ENCODE peak calls at places on chromosomes 4 and X, in eight cellular contexts. One of them, this sample, is unnamed.

GRCh38 chr4:26826721-26827120 is 33.9 kb upstream of the STIM2 start:
- DNase-seq in neural crest cell: no peak
- DNase-seq in GM12865: peak; percentile 78
- DNase-seq in suprapubic skin: no peak
- DNase-seq in AG04450: no peak
- DNase-seq in astrocyte of the spinal cord: peak; percentile 59
- DNase-seq in CD4-positive, alpha-beta T cell: no peak
- DNase-seq in sigmoid colon: no peak
- DNase-seq in this sample: peak; percentile 58

GRCh38 chr4:25993564-25994185 is 79.7 kb downstream of the SMIM20 start:
- DNase-seq in CD4-positive, alpha-beta T cell: no peak
- DNase-seq in suprapubic skin: no peak
- DNase-seq in neural crest cell: peak; percentile 68
- DNase-seq in AG04450: no peak
- DNase-seq in GM12865: peak; percentile 64
- DNase-seq in astrocyte of the spinal cord: no peak
- DNase-seq in sigmoid colon: no peak
- DNase-seq in this sample: no peak

GRCh38 chr4:107893171-107894137 is 37.9 kb upstream of the CYP2U1 start:
- DNase-seq in neural crest cell: no peak
- DNase-seq in suprapubic skin: no peak
- DNase-seq in GM12865: no peak
- DNase-seq in sigmoid colon: no peak
- DNase-seq in astrocyte of the spinal cord: no peak
- DNase-seq in AG04450: no peak
- DNase-seq in CD4-positive, alpha-beta T cell: no peak
- DNase-seq in this sample: no peak

GRCh38 chr4:185839204-185839712 is 27.3 kb upstream of the SORBS2 start:
- DNase-seq in GM12865: peak; percentile 9
- DNase-seq in astrocyte of the spinal cord: peak; percentile 99
- DNase-seq in sigmoid colon: peak; percentile 81
- DNase-seq in CD4-positive, alpha-beta T cell: no peak
- DNase-seq in neural crest cell: peak; percentile 17
- DNase-seq in suprapubic skin: no peak
- DNase-seq in AG04450: peak; percentile 77
- DNase-seq in this sample: no peak

GRCh38 chrX:37905436-37906147 is 58.2 kb upstream of the DYNLT3 start:
- DNase-seq in CD4-positive, alpha-beta T cell: peak; percentile 5
- DNase-seq in GM12865: no peak
- DNase-seq in astrocyte of the spinal cord: peak; percentile 78
- DNase-seq in suprapubic skin: no peak
- DNase-seq in AG04450: no peak
- DNase-seq in sigmoid colon: no peak
- DNase-seq in neural crest cell: peak; percentile 4
- DNase-seq in this sample: no peak

GRCh38 chrX:34918856-34919255 is 23.7 kb upstream of the FAM47B start:
- DNase-seq in CD4-positive, alpha-beta T cell: no peak
- DNase-seq in neural crest cell: peak; percentile 2
- DNase-seq in suprapubic skin: no peak
- DNase-seq in astrocyte of the spinal cord: peak; percentile 67
- DNase-seq in sigmoid colon: no peak
- DNase-seq in GM12865: no peak
- DNase-seq in AG04450: peak; percentile 30
- DNase-seq in this sample: no peak

GRCh38 chrX:13013353-13014110 is 30.9 kb downstream of the FAM9C start:
- DNase-seq in GM12865: peak; percentile 78
- DNase-seq in sigmoid colon: peak; percentile 73
- DNase-seq in neural crest cell: no peak
- DNase-seq in astrocyte of the spinal cord: no peak
- DNase-seq in CD4-positive, alpha-beta T cell: no peak
- DNase-seq in AG04450: no peak
- DNase-seq in suprapubic skin: no peak
- DNase-seq in this sample: peak; percentile 82

GRCh38 chr4:53060278-53060677 is 198.2 kb downstream of the RASL11B start:
- DNase-seq in sigmoid colon: no peak
- DNase-seq in CD4-positive, alpha-beta T cell: no peak
- DNase-seq in AG04450: no peak
- DNase-seq in astrocyte of the spinal cord: no peak
- DNase-seq in suprapubic skin: no peak
- DNase-seq in GM12865: peak; percentile 0
- DNase-seq in neural crest cell: no peak
- DNase-seq in this sample: no peak

GRCh38 chr4:40856836-40857362 is 107.1 kb downstream of the NSUN7 start:
- DNase-seq in astrocyte of the spinal cord: peak; percentile 60
- DNase-seq in CD4-positive, alpha-beta T cell: peak; percentile 39
- DNase-seq in GM12865: peak; percentile 75
- DNase-seq in neural crest cell: peak; percentile 72
- DNase-seq in sigmoid colon: peak; percentile 77
- DNase-seq in AG04450: no peak
- DNase-seq in suprapubic skin: no peak
- DNase-seq in this sample: no peak

GRCh38 chr4:113951263-113951662 is 28.2 kb downstream of the ARSJ start:
- DNase-seq in neural crest cell: no peak
- DNase-seq in AG04450: no peak
- DNase-seq in sigmoid colon: no peak
- DNase-seq in astrocyte of the spinal cord: peak; percentile 66
- DNase-seq in suprapubic skin: no peak
- DNase-seq in GM12865: no peak
- DNase-seq in CD4-positive, alpha-beta T cell: no peak
- DNase-seq in this sample: no peak

GRCh38 chr4:11605597-11605996 is 176.9 kb upstream of the HS3ST1 start:
- DNase-seq in astrocyte of the spinal cord: no peak
- DNase-seq in neural crest cell: no peak
- DNase-seq in sigmoid colon: no peak
- DNase-seq in GM12865: no peak
- DNase-seq in AG04450: no peak
- DNase-seq in suprapubic skin: no peak
- DNase-seq in CD4-positive, alpha-beta T cell: no peak
- DNase-seq in this sample: no peak

GRCh38 chr4:128782076-128782715 is 27.3 kb upstream of the JADE1 start:
- DNase-seq in sigmoid colon: no peak
- DNase-seq in GM12865: peak; percentile 49
- DNase-seq in neural crest cell: no peak
- DNase-seq in AG04450: no peak
- DNase-seq in astrocyte of the spinal cord: no peak
- DNase-seq in suprapubic skin: no peak
- DNase-seq in CD4-positive, alpha-beta T cell: peak; percentile 57
- DNase-seq in this sample: no peak

GRCh38 chrX:8504451-8504850 is 39.8 kb downstream of the VCX3B start:
- DNase-seq in GM12865: no peak
- DNase-seq in sigmoid colon: no peak
- DNase-seq in CD4-positive, alpha-beta T cell: no peak
- DNase-seq in AG04450: no peak
- DNase-seq in neural crest cell: no peak
- DNase-seq in suprapubic skin: no peak
- DNase-seq in astrocyte of the spinal cord: peak; percentile 76
- DNase-seq in this sample: no peak

GRCh38 chrX:10756365-10756915 is 136.1 kb upstream of the MID1 start:
- DNase-seq in GM12865: no peak
- DNase-seq in CD4-positive, alpha-beta T cell: no peak
- DNase-seq in astrocyte of the spinal cord: peak; percentile 79
- DNase-seq in AG04450: peak; percentile 76
- DNase-seq in neural crest cell: no peak
- DNase-seq in sigmoid colon: no peak
- DNase-seq in suprapubic skin: no peak
- DNase-seq in this sample: no peak

GRCh38 chr4:40845136-40845910 is 95.6 kb downstream of the NSUN7 start:
- DNase-seq in neural crest cell: no peak
- DNase-seq in suprapubic skin: no peak
- DNase-seq in sigmoid colon: peak; percentile 36
- DNase-seq in GM12865: no peak
- DNase-seq in AG04450: no peak
- DNase-seq in CD4-positive, alpha-beta T cell: no peak
- DNase-seq in astrocyte of the spinal cord: no peak
- DNase-seq in this sample: no peak

GRCh38 chrX:74383611-74384010 is 37.7 kb upstream of the SLC16A2 start:
- DNase-seq in astrocyte of the spinal cord: peak; percentile 53
- DNase-seq in CD4-positive, alpha-beta T cell: no peak
- DNase-seq in neural crest cell: peak; percentile 1
- DNase-seq in AG04450: no peak
- DNase-seq in GM12865: peak; percentile 27
- DNase-seq in sigmoid colon: no peak
- DNase-seq in suprapubic skin: no peak
- DNase-seq in this sample: no peak

GRCh38 chr4:138045036-138045435 is 197.1 kb downstream of the SLC7A11 start:
- DNase-seq in AG04450: no peak
- DNase-seq in sigmoid colon: no peak
- DNase-seq in suprapubic skin: no peak
- DNase-seq in astrocyte of the spinal cord: no peak
- DNase-seq in GM12865: no peak
- DNase-seq in CD4-positive, alpha-beta T cell: no peak
- DNase-seq in neural crest cell: no peak
- DNase-seq in this sample: no peak

GRCh38 chrX:2325076-2325784 is 175.5 kb downstream of the DHRSX start:
- DNase-seq in GM12865: peak; percentile 90
- DNase-seq in neural crest cell: no peak
- DNase-seq in CD4-positive, alpha-beta T cell: peak; percentile 33
- DNase-seq in astrocyte of the spinal cord: peak; percentile 90
- DNase-seq in suprapubic skin: no peak
- DNase-seq in AG04450: peak; percentile 18
- DNase-seq in sigmoid colon: peak; percentile 96
- DNase-seq in this sample: peak; percentile 74

GRCh38 chr4:41181037-41181436 is 33.3 kb downstream of the APBB2 start:
- DNase-seq in astrocyte of the spinal cord: no peak
- DNase-seq in neural crest cell: no peak
- DNase-seq in sigmoid colon: no peak
- DNase-seq in AG04450: no peak
- DNase-seq in GM12865: no peak
- DNase-seq in suprapubic skin: no peak
- DNase-seq in CD4-positive, alpha-beta T cell: no peak
- DNase-seq in this sample: no peak

GRCh38 chr4:56958111-56958517 is 19.3 kb downstream of the NOA1 start:
- DNase-seq in astrocyte of the spinal cord: peak; percentile 97
- DNase-seq in sigmoid colon: peak; percentile 96
- DNase-seq in suprapubic skin: peak; percentile 92
- DNase-seq in neural crest cell: no peak
- DNase-seq in CD4-positive, alpha-beta T cell: no peak
- DNase-seq in GM12865: no peak
- DNase-seq in AG04450: peak; percentile 96
- DNase-seq in this sample: peak; percentile 89

GRCh38 chr4:105022811-105023667 is 123.6 kb upstream of the TET2 start:
- DNase-seq in GM12865: no peak
- DNase-seq in suprapubic skin: no peak
- DNase-seq in neural crest cell: no peak
- DNase-seq in CD4-positive, alpha-beta T cell: no peak
- DNase-seq in astrocyte of the spinal cord: peak; percentile 77
- DNase-seq in AG04450: no peak
- DNase-seq in sigmoid colon: no peak
- DNase-seq in this sample: no peak

GRCh38 chrX:107480272-107480671 is 30.8 kb downstream of the FRMPD3 start:
- DNase-seq in GM12865: no peak
- DNase-seq in CD4-positive, alpha-beta T cell: no peak
- DNase-seq in AG04450: no peak
- DNase-seq in suprapubic skin: no peak
- DNase-seq in neural crest cell: no peak
- DNase-seq in sigmoid colon: no peak
- DNase-seq in astrocyte of the spinal cord: no peak
- DNase-seq in this sample: no peak

GRCh38 chr4:6893449-6894085 is 16.1 kb upstream of the TBC1D14 start:
- DNase-seq in neural crest cell: no peak
- DNase-seq in suprapubic skin: no peak
- DNase-seq in GM12865: no peak
- DNase-seq in AG04450: peak; percentile 55
- DNase-seq in astrocyte of the spinal cord: peak; percentile 66
- DNase-seq in CD4-positive, alpha-beta T cell: no peak
- DNase-seq in sigmoid colon: peak; percentile 33
- DNase-seq in this sample: peak; percentile 61

GRCh38 chrX:152821145-152821765 is 9.3 kb downstream of the CETN2 start:
- DNase-seq in CD4-positive, alpha-beta T cell: no peak
- DNase-seq in suprapubic skin: no peak
- DNase-seq in neural crest cell: peak; percentile 39
- DNase-seq in AG04450: no peak
- DNase-seq in sigmoid colon: no peak
- DNase-seq in GM12865: peak; percentile 23
- DNase-seq in astrocyte of the spinal cord: no peak
- DNase-seq in this sample: no peak
- TF ChIP-seq CTCF in CD4-positive, alpha-beta T cell: no peak
- TF ChIP-seq CTCF in suprapubic skin: no peak
- TF ChIP-seq CTCF in neural crest cell: peak; percentile 64
- TF ChIP-seq CTCF in AG04450: peak; percentile 52
- TF ChIP-seq CTCF in sigmoid colon: no peak
- TF ChIP-seq CTCF in GM12865: peak; percentile 52
- TF ChIP-seq CTCF in astrocyte of the spinal cord: peak; percentile 67
- TF ChIP-seq CTCF in this sample: peak; percentile 50

GRCh38 chrX:18674788-18675735 is 3.2 kb upstream of the RS1 start:
- DNase-seq in sigmoid colon: peak; percentile 85
- DNase-seq in GM12865: peak; percentile 91
- DNase-seq in suprapubic skin: peak; percentile 82
- DNase-seq in AG04450: peak; percentile 30
- DNase-seq in neural crest cell: peak; percentile 81
- DNase-seq in CD4-positive, alpha-beta T cell: peak; percentile 74
- DNase-seq in astrocyte of the spinal cord: peak; percentile 68
- DNase-seq in this sample: peak; percentile 61

GRCh38 chrX:18674417-18674787 is 2.5 kb upstream of the RS1 start:
- DNase-seq in CD4-positive, alpha-beta T cell: peak; percentile 10
- DNase-seq in neural crest cell: peak; percentile 5
- DNase-seq in AG04450: no peak
- DNase-seq in suprapubic skin: no peak
- DNase-seq in GM12865: no peak
- DNase-seq in astrocyte of the spinal cord: no peak
- DNase-seq in sigmoid colon: peak; percentile 66
- DNase-seq in this sample: no peak

GRCh38 chrX:18677140-18677834 is 5.4 kb upstream of the RS1 start:
- DNase-seq in GM12865: no peak
- DNase-seq in CD4-positive, alpha-beta T cell: no peak
- DNase-seq in sigmoid colon: no peak
- DNase-seq in neural crest cell: no peak
- DNase-seq in AG04450: no peak
- DNase-seq in astrocyte of the spinal cord: no peak
- DNase-seq in suprapubic skin: no peak
- DNase-seq in this sample: no peak

GRCh38 chrX:18676050-18676449 is 4.1 kb upstream of the RS1 start:
- DNase-seq in GM12865: no peak
- DNase-seq in astrocyte of the spinal cord: no peak
- DNase-seq in sigmoid colon: no peak
- DNase-seq in neural crest cell: no peak
- DNase-seq in AG04450: no peak
- DNase-seq in suprapubic skin: no peak
- DNase-seq in CD4-positive, alpha-beta T cell: no peak
- DNase-seq in this sample: no peak

GRCh38 chrX:18676470-18676869 is 4.6 kb upstream of the RS1 start:
- DNase-seq in suprapubic skin: no peak
- DNase-seq in AG04450: no peak
- DNase-seq in CD4-positive, alpha-beta T cell: no peak
- DNase-seq in GM12865: no peak
- DNase-seq in sigmoid colon: no peak
- DNase-seq in neural crest cell: peak; percentile 7
- DNase-seq in astrocyte of the spinal cord: no peak
- DNase-seq in this sample: no peak
- TF ChIP-seq CTCF in suprapubic skin: no peak
- TF ChIP-seq CTCF in AG04450: peak; percentile 51
- TF ChIP-seq CTCF in CD4-positive, alpha-beta T cell: no peak
- TF ChIP-seq CTCF in GM12865: no peak
- TF ChIP-seq CTCF in sigmoid colon: no peak
- TF ChIP-seq CTCF in neural crest cell: peak; percentile 47
- TF ChIP-seq CTCF in astrocyte of the spinal cord: peak; percentile 28
- TF ChIP-seq CTCF in this sample: no peak

GRCh38 chrX:55801811-55802210 is 84.3 kb downstream of the RRAGB start:
- DNase-seq in CD4-positive, alpha-beta T cell: no peak
- DNase-seq in sigmoid colon: no peak
- DNase-seq in neural crest cell: no peak
- DNase-seq in suprapubic skin: no peak
- DNase-seq in AG04450: no peak
- DNase-seq in astrocyte of the spinal cord: no peak
- DNase-seq in GM12865: peak; percentile 15
- DNase-seq in this sample: no peak
- TF ChIP-seq CTCF in CD4-positive, alpha-beta T cell: no peak
- TF ChIP-seq CTCF in sigmoid colon: no peak
- TF ChIP-seq CTCF in neural crest cell: no peak
- TF ChIP-seq CTCF in suprapubic skin: no peak
- TF ChIP-seq CTCF in AG04450: no peak
- TF ChIP-seq CTCF in astrocyte of the spinal cord: no peak
- TF ChIP-seq CTCF in GM12865: no peak
- TF ChIP-seq CTCF in this sample: no peak

GRCh38 chr4:102345795-102346100 is 466 bp upstream of the SLC39A8 start:
- DNase-seq in CD4-positive, alpha-beta T cell: no peak
- DNase-seq in neural crest cell: no peak
- DNase-seq in AG04450: no peak
- DNase-seq in sigmoid colon: no peak
- DNase-seq in GM12865: peak; percentile 11
- DNase-seq in suprapubic skin: no peak
- DNase-seq in astrocyte of the spinal cord: no peak
- DNase-seq in this sample: no peak
- TF ChIP-seq CTCF in CD4-positive, alpha-beta T cell: no peak
- TF ChIP-seq CTCF in neural crest cell: no peak
- TF ChIP-seq CTCF in AG04450: no peak
- TF ChIP-seq CTCF in sigmoid colon: no peak
- TF ChIP-seq CTCF in GM12865: no peak
- TF ChIP-seq CTCF in suprapubic skin: no peak
- TF ChIP-seq CTCF in astrocyte of the spinal cord: no peak
- TF ChIP-seq CTCF in this sample: peak; percentile 62

This sample was measured in CD14-positive monocyte.